ENCODE peak calls at places on chromosomes 3 and 15, in five cellular contexts. M is PC-9, Q is fibroblast of pulmonary artery, L is GM13976, R is left ventricle myocardium inferior. X is an unnamed sample.

GRCh38 chr15:80974914-80975313 is 14.7 kb downstream of the MESD start:
- DNase-seq in L (no peak), R (no peak), Q (no peak), M (no peak), X (no peak)

GRCh38 chr15:69403611-69404010 is 10.5 kb upstream of the KIF23 start:
- DNase-seq in L (no peak), M (no peak), R (no peak), Q (peak; percentile 85), X (no peak)

GRCh38 chr3:65669163-65669875 is 369.4 kb downstream of the MAGI1 start:
- DNase-seq in M (no peak), Q (peak; percentile 86), R (no peak), L (no peak), X (no peak)

GRCh38 chr15:20353966-20354883 is 187.4 kb downstream of the GOLGA6L6 start:
- DNase-seq in M (no peak), L (peak; percentile 45), Q (no peak), R (no peak), X (peak; percentile 37)

GRCh38 chr15:70793694-70794093 is 30.3 kb upstream of the UACA start:
- DNase-seq in M (no peak), R (no peak), L (no peak), Q (no peak), X (no peak)

GRCh38 chr3:20056727-20057611 is 16.7 kb downstream of the KAT2B start:
- DNase-seq in Q (peak; percentile 88), M (peak; percentile 90), R (no peak), L (peak; percentile 34), X (peak; percentile 24)

GRCh38 chr3:112425382-112425781 is 73.9 kb downstream of the BTLA start:
- DNase-seq in L (no peak), Q (no peak), M (no peak), R (no peak), X (no peak)

GRCh38 chr3:13345284-13345683 is 74.8 kb downstream of the NUP210 start:
- DNase-seq in M (no peak), R (no peak), Q (no peak), L (no peak), X (no peak)

GRCh38 chr3:98779936-98780335 is 16.8 kb downstream of the ST3GAL6 start:
- DNase-seq in M (no peak), L (no peak), Q (peak; percentile 87), R (no peak), X (no peak)

GRCh38 chr3:68943753-68944500 is 11.6 kb upstream of the TAFA4 start:
- DNase-seq in L (no peak), M (no peak), R (no peak), Q (no peak), X (no peak)

GRCh38 chr3:49610881-49611280 is 56.6 kb downstream of the BSN start:
- DNase-seq in M (no peak), L (no peak), R (no peak), Q (no peak), X (no peak)

GRCh38 chr3:175392653-175393052 is 533.5 kb downstream of the NAALADL2 start:
- DNase-seq in L (peak; percentile 12), Q (peak; percentile 28), M (no peak), R (no peak), X (no peak)

GRCh38 chr3:82294609-82295008 is 533.2 kb upstream of the GBE1 start:
- DNase-seq in Q (no peak), R (no peak), L (no peak), M (no peak), X (peak; percentile 12)

GRCh38 chr3:30294241-30294667 is 312.1 kb upstream of the TGFBR2 start:
- DNase-seq in Q (peak; percentile 53), M (no peak), R (no peak), L (no peak), X (no peak)

GRCh38 chr3:143795849-143796248 is 52.4 kb downstream of the SLC9A9 start:
- DNase-seq in M (no peak), Q (no peak), R (no peak), L (no peak), X (no peak)

GRCh38 chr3:62343755-62344154 is 29.6 kb downstream of the FEZF2 start:
- DNase-seq in M (no peak), Q (no peak), L (no peak), R (no peak), X (no peak)

GRCh38 chr3:40877651-40878463 is 321.4 kb upstream of the CTNNB1 start:
- DNase-seq in Q (peak; percentile 84), R (peak; percentile 70), L (no peak), M (no peak), X (no peak)

GRCh38 chr3:150740733-150741496 is 22.1 kb downstream of the SIAH2 start:
- DNase-seq in M (no peak), L (no peak), Q (no peak), R (no peak), X (no peak)

DNA sequence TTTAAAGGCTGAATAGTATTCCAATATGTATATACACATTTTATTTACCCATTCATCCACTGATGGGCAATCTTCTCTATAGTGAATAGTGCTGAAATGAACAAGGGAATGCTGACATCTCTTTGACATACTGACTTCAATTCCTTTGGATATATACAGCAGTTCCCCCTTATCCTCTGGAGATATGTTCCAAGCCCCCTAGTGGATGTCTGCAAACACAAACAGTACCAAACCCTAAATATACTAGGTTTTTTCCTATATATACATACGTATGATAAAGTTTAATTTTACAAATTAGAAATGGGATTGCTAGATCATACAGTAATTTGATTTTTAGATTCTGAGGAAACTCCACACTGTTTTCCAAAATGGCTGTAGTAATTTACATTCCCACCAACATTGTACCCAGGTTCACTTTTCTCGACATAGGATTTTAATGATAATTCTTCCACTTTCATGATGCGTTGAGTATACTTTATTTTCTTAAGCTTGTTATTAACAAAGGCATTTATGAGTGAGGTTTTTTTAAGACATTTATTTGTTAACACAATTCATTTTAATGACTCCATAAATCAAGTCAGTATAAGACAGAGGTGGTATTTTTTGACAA is 38.2 kb downstream of the VPS13C start:
- DNase-seq in L (no peak), R (no peak), M (no peak), Q (peak; percentile 16), X (no peak)
- TF ChIP-seq CTCF in L (no peak), R (peak; percentile 27), M (peak; percentile 55), Q (peak; percentile 45), X (no peak)

GRCh38 chr3:55817177-55817576 is 330.1 kb upstream of the WNT5A start:
- DNase-seq in M (no peak), R (no peak), Q (no peak), L (no peak), X (no peak)

GRCh38 chr3:55823001-55823400 is 335.9 kb upstream of the WNT5A start:
- DNase-seq in L (no peak), R (no peak), M (no peak), Q (no peak), X (no peak)

GRCh38 chr3:55815262-55815661 is 328.2 kb upstream of the WNT5A start:
- DNase-seq in M (no peak), Q (no peak), R (no peak), L (no peak), X (no peak)

GRCh38 chr3:55819005-55819404 is 331.9 kb upstream of the WNT5A start:
- DNase-seq in R (no peak), Q (no peak), L (no peak), M (peak; percentile 43), X (no peak)

GRCh38 chr3:55818485-55818884 is 331.4 kb upstream of the WNT5A start:
- DNase-seq in Q (no peak), M (no peak), R (no peak), L (no peak), X (no peak)
- TF ChIP-seq CTCF in Q (no peak), M (no peak), R (no peak), L (no peak), X (no peak)

GRCh38 chr3:3799173-3800075 is at the start of gene LRRN1:
- DNase-seq in Q (no peak), L (peak; percentile 62), R (peak; percentile 45), M (no peak), X (peak; percentile 72)
- TF ChIP-seq CTCF in Q (no peak), L (no peak), R (no peak), M (no peak), X (no peak)

GRCh38 chr15:29102911-29103824 is 166.5 kb downstream of the NSMCE3 start:
- DNase-seq in L (no peak), M (no peak), R (peak; percentile 31), Q (no peak), X (no peak)

GRCh38 chr15:29104566-29104880 is 165.1 kb downstream of the NSMCE3 start:
- DNase-seq in L (no peak), R (no peak), Q (no peak), M (no peak), X (no peak)

GRCh38 chr15:29105151-29105785 is 164.4 kb downstream of the NSMCE3 start:
- DNase-seq in L (no peak), R (no peak), M (no peak), Q (no peak), X (no peak)

GRCh38 chr15:29106116-29106515 is 163.5 kb downstream of the NSMCE3 start:
- DNase-seq in R (no peak), Q (no peak), M (no peak), L (no peak), X (no peak)

DNA sequence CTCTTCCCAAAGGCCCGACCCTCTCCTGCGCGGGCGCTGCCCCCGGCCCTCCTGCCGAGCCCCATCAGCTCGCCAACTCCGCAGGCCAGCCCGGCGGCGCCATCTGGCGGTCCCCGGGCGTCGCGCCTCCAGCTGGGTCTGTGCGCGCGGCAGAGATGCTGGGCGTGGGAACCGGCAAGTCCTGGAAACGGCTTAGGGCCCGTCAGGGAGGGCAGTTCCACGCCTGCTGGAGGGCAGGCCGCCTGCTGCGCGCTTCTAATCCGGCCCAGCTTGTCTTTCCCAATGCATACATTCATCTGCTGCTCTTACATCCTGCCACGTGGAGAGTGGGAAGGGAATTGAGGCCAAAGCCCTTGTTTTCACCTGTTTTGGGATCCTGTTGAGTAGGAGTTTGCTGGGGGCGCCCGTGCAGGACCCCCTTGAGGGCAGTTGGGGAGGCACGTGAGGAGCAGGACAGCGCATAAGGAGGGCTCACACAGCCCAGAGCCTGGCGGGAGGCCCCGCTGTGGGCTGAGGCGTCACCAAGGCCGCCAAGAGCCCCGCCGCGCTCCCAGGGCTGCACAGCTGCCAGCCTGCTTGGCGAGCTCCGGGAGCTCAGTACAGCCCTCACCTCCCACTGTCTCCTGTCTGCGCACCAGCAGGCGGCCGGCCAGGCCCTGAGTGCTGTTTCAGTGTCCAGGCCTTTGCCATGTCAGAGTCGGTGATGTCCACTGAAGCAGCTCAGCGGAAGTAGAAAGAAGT is 165.6 kb downstream of the NSMCE3 start:
- DNase-seq in L (peak; percentile 88), R (peak; percentile 68), Q (peak; percentile 84), M (no peak), X (peak; percentile 87)
- TF ChIP-seq CTCF in L (peak; percentile 96), R (peak; percentile 85), Q (peak; percentile 51), M (no peak), X (peak; percentile 95)

DNA sequence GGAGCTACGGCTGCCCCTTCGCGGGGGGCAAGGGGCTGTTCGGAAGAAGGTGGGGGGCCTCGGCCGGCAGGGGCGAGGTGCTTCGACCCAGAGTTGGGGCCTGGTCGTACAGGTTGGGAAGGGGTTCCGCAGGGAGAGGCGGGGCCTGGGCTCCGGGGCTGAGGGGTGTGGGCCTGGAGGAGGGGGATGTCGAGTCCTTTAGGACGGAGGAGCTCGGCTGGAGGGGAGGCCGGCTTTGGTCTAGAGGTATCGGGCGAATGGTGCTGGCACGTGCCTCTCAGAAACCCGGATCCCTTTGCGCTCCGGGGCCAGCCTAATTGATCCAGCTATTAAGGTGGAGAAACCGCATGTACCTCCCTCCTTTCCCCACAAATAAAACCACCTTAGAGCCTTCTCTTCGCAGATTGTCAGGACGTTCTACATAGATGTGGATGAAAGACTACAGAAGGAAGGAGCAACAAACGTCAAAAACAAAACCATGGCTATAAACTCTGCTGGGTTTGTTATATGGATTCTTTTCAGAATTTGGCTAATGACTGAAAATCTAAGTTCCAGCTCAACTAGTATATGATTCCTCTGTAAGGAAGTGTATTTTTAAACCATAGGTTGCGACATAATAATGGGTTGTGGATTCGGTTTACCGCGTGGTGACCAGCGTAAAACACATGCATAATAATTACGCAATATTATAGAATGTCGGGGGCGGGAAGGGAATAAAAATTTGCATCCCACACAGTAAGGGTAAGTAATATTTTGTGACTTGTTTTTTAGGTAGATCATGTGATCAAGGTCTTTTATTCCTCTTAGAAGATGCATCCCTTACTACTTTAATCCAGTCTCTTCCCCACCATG is 644 bp upstream of the NGLY1 start:
- DNase-seq in L (peak; percentile 11), Q (peak; percentile 55), R (no peak), M (no peak), X (no peak)
- TF ChIP-seq CTCF in L (no peak), Q (no peak), R (no peak), M (no peak), X (no peak)